ENCODE peak calls at places on chromosome 7, in five cellular contexts. One of them, this sample, is unnamed.

GRCh38 chr7:151511946-151512345 is 7.7 kb downstream of the RHEB start:
- DNase-seq in EH: no peak
- DNase-seq in T-cell: no peak
- DNase-seq in hypothalamus: no peak
- DNase-seq in adrenal gland: no peak
- DNase-seq in this sample: no peak

GRCh38 chr7:21850531-21851285 is 95.0 kb downstream of the CDCA7L start:
- DNase-seq in EH: peak
- DNase-seq in T-cell: no peak
- DNase-seq in hypothalamus: no peak
- DNase-seq in adrenal gland: peak
- DNase-seq in this sample: no peak

GRCh38 chr7:137882261-137882668 is 35.5 kb upstream of the DGKI start:
- DNase-seq in EH: peak
- DNase-seq in T-cell: no peak
- DNase-seq in hypothalamus: no peak
- DNase-seq in adrenal gland: peak
- DNase-seq in this sample: no peak

GRCh38 chr7:157426463-157427301 is 89.9 kb downstream of the DNAJB6 start:
- DNase-seq in EH: no peak
- DNase-seq in T-cell: no peak
- DNase-seq in hypothalamus: no peak
- DNase-seq in adrenal gland: no peak
- DNase-seq in this sample: no peak

GRCh38 chr7:33143996-33144718 is 14.8 kb downstream of the BBS9 start:
- DNase-seq in EH: peak
- DNase-seq in T-cell: no peak
- DNase-seq in hypothalamus: no peak
- DNase-seq in adrenal gland: no peak
- DNase-seq in this sample: no peak

GRCh38 chr7:131488361-131488760 is 68.1 kb downstream of the PODXL start:
- DNase-seq in EH: no peak
- DNase-seq in T-cell: no peak
- DNase-seq in hypothalamus: no peak
- DNase-seq in adrenal gland: no peak
- DNase-seq in this sample: no peak

GRCh38 chr7:13920053-13920697 is 69.3 kb downstream of the ETV1 start:
- DNase-seq in EH: peak
- DNase-seq in T-cell: no peak
- DNase-seq in hypothalamus: no peak
- DNase-seq in adrenal gland: no peak
- DNase-seq in this sample: no peak

GRCh38 chr7:48182736-48183369 is 11.6 kb downstream of the ABCA13 start:
- DNase-seq in EH: peak
- DNase-seq in T-cell: no peak
- DNase-seq in hypothalamus: no peak
- DNase-seq in adrenal gland: no peak
- DNase-seq in this sample: no peak

GRCh38 chr7:33792547-33793105 is 112.7 kb upstream of the BMPER start:
- DNase-seq in EH: no peak
- DNase-seq in T-cell: no peak
- DNase-seq in hypothalamus: no peak
- DNase-seq in adrenal gland: no peak
- DNase-seq in this sample: no peak

GRCh38 chr7:100730136-100730800 is 3.1 kb upstream of the ZAN start:
- DNase-seq in EH: no peak
- DNase-seq in T-cell: no peak
- DNase-seq in hypothalamus: no peak
- DNase-seq in adrenal gland: no peak
- DNase-seq in this sample: no peak

GRCh38 chr7:108268200-108268820 is 138.1 kb upstream of the LAMB4 start:
- DNase-seq in EH: no peak
- DNase-seq in T-cell: no peak
- DNase-seq in hypothalamus: no peak
- DNase-seq in adrenal gland: no peak
- DNase-seq in this sample: no peak

GRCh38 chr7:158029431-158029938 is 558.1 kb downstream of the PTPRN2 start:
- DNase-seq in EH: no peak
- DNase-seq in T-cell: no peak
- DNase-seq in hypothalamus: no peak
- DNase-seq in adrenal gland: no peak
- DNase-seq in this sample: no peak

GRCh38 chr7:79452032-79452494 is 1.4 kb downstream of the MAGI2 start:
- DNase-seq in EH: peak
- DNase-seq in T-cell: peak
- DNase-seq in hypothalamus: peak
- DNase-seq in adrenal gland: peak
- DNase-seq in this sample: no peak

GRCh38 chr7:26954929-26955328 is 90.5 kb upstream of the SKAP2 start:
- DNase-seq in EH: no peak
- DNase-seq in T-cell: no peak
- DNase-seq in hypothalamus: no peak
- DNase-seq in adrenal gland: no peak
- DNase-seq in this sample: no peak

GRCh38 chr7:123847868-123848267 is 2.9 kb downstream of the HYAL4 start:
- DNase-seq in EH: no peak
- DNase-seq in T-cell: no peak
- DNase-seq in hypothalamus: no peak
- DNase-seq in adrenal gland: no peak
- DNase-seq in this sample: no peak

GRCh38 chr7:117041822-117042221 is 88.5 kb downstream of the ST7 start:
- DNase-seq in EH: no peak
- DNase-seq in T-cell: no peak
- DNase-seq in hypothalamus: no peak
- DNase-seq in adrenal gland: no peak
- DNase-seq in this sample: no peak

GRCh38 chr7:98323597-98324322 is 42.3 kb downstream of the BRI3 start:
- DNase-seq in EH: no peak
- DNase-seq in T-cell: no peak
- DNase-seq in hypothalamus: no peak
- DNase-seq in adrenal gland: no peak
- DNase-seq in this sample: no peak

GRCh38 chr7:84399661-84400060 is 205.1 kb upstream of the SEMA3A start:
- DNase-seq in EH: no peak
- DNase-seq in T-cell: no peak
- DNase-seq in hypothalamus: no peak
- DNase-seq in adrenal gland: no peak
- DNase-seq in this sample: no peak

GRCh38 chr7:114567416-114567815 is 152.8 kb downstream of the FOXP2 start:
- DNase-seq in EH: no peak
- DNase-seq in T-cell: no peak
- DNase-seq in hypothalamus: no peak
- DNase-seq in adrenal gland: no peak
- DNase-seq in this sample: no peak

GRCh38 chr7:158016171-158017087 is 571.2 kb downstream of the PTPRN2 start:
- DNase-seq in EH: no peak
- DNase-seq in T-cell: no peak
- DNase-seq in hypothalamus: no peak
- DNase-seq in adrenal gland: peak
- DNase-seq in this sample: no peak

GRCh38 chr7:120742370-120742769 is 115.6 kb downstream of the TSPAN12 start:
- DNase-seq in EH: no peak
- DNase-seq in T-cell: no peak
- DNase-seq in hypothalamus: no peak
- DNase-seq in adrenal gland: no peak
- DNase-seq in this sample: no peak

GRCh38 chr7:1693419-1693990 is 23.4 kb downstream of the ELFN1 start:
- DNase-seq in EH: no peak
- DNase-seq in T-cell: no peak
- DNase-seq in hypothalamus: no peak
- DNase-seq in adrenal gland: peak
- DNase-seq in this sample: no peak

GRCh38 chr7:141231018-141231792 is 157.3 kb downstream of the TMEM178B start:
- DNase-seq in EH: peak
- DNase-seq in T-cell: no peak
- DNase-seq in hypothalamus: no peak
- DNase-seq in adrenal gland: peak
- DNase-seq in this sample: no peak

GRCh38 chr7:43204081-43204480 is 91.6 kb downstream of the HECW1 start:
- DNase-seq in EH: peak
- DNase-seq in T-cell: no peak
- DNase-seq in hypothalamus: no peak
- DNase-seq in adrenal gland: no peak
- DNase-seq in this sample: no peak

GRCh38 chr7:12961910-12962309 is 274.5 kb downstream of the ARL4A start:
- DNase-seq in EH: no peak
- DNase-seq in T-cell: no peak
- DNase-seq in hypothalamus: no peak
- DNase-seq in adrenal gland: no peak
- DNase-seq in this sample: no peak

GRCh38 chr7:81482600-81483186 is 287.2 kb downstream of the HGF start:
- DNase-seq in EH: peak
- DNase-seq in T-cell: no peak
- DNase-seq in hypothalamus: no peak
- DNase-seq in adrenal gland: no peak
- DNase-seq in this sample: no peak

GRCh38 chr7:96174812-96175211 is 147.1 kb downstream of the SLC25A13 start:
- DNase-seq in EH: no peak
- DNase-seq in T-cell: no peak
- DNase-seq in hypothalamus: no peak
- DNase-seq in adrenal gland: no peak
- DNase-seq in this sample: no peak

GRCh38 chr7:124171068-124171467 is 138.2 kb upstream of the TMEM229A start:
- DNase-seq in EH: peak
- DNase-seq in T-cell: no peak
- DNase-seq in hypothalamus: no peak
- DNase-seq in adrenal gland: no peak
- DNase-seq in this sample: no peak

GRCh38 chr7:1531263-1531978 is 919 bp downstream of the MAFK start:
- DNase-seq in EH: peak
- DNase-seq in T-cell: peak
- DNase-seq in hypothalamus: no peak
- DNase-seq in adrenal gland: peak
- DNase-seq in this sample: peak

GRCh38 chr7:151248191-151249033 is at the start of gene SMARCD3:
- DNase-seq in EH: peak
- DNase-seq in T-cell: peak
- DNase-seq in hypothalamus: peak
- DNase-seq in adrenal gland: peak
- DNase-seq in this sample: no peak

GRCh38 chr7:70657989-70658578 is 473.9 kb upstream of the GALNT17 start:
- DNase-seq in EH: no peak
- DNase-seq in T-cell: no peak
- DNase-seq in hypothalamus: no peak
- DNase-seq in adrenal gland: no peak
- DNase-seq in this sample: no peak

GRCh38 chr7:44305564-44306507 is 19.6 kb downstream of the CAMK2B start:
- DNase-seq in EH: no peak
- DNase-seq in T-cell: no peak
- DNase-seq in hypothalamus: no peak
- DNase-seq in adrenal gland: peak
- DNase-seq in this sample: no peak

GRCh38 chr7:816751-817671 is 15.3 kb upstream of the SUN1 start:
- DNase-seq in EH: peak
- DNase-seq in T-cell: peak
- DNase-seq in hypothalamus: no peak
- DNase-seq in adrenal gland: no peak
- DNase-seq in this sample: no peak

GRCh38 chr7:127968547-127968946 is 62.7 kb downstream of the LRRC4 start:
- DNase-seq in EH: no peak
- DNase-seq in T-cell: no peak
- DNase-seq in hypothalamus: no peak
- DNase-seq in adrenal gland: no peak
- DNase-seq in this sample: no peak

GRCh38 chr7:120828528-120828927 is 29.4 kb downstream of the TSPAN12 start:
- DNase-seq in EH: no peak
- DNase-seq in T-cell: no peak
- DNase-seq in hypothalamus: no peak
- DNase-seq in adrenal gland: no peak
- DNase-seq in this sample: no peak